ENCODE peak calls at places on chromosomes 5 and 9, in eight cellular contexts. A is GM23338; O is vagina; F is breast epithelium; S is fibroblast of lung; T is DND-41; G is CD8-positive, alpha-beta memory T cell; D is Peyer's patch. R is an unnamed sample. For H3K36me3 and H3K4me1, the result is how much of the 10 kb centered on the place peaks cover.

GRCh38 chr5:151254533-151254932 is 1.5 kb downstream of the GM2A start:
- DNase-seq in A (no peak), O (no peak), F (no peak), S (no peak), T (no peak), G (no peak), D (no peak), R (no peak)

GRCh38 chr5:110224050-110224449 is 502.4 kb downstream of the TMEM232 start:
- DNase-seq in A (no peak), O (no peak), F (no peak), S (no peak), T (no peak), G (no peak), D (no peak), R (no peak)

GRCh38 chr5:142618125-142618524 is 67.8 kb downstream of the FGF1 start:
- DNase-seq in A (no peak), O (no peak), F (no peak), S (peak), T (peak), G (no peak), D (no peak), R (no peak)

GRCh38 chr9:6910032-6910431 is 152.3 kb downstream of the KDM4C start:
- DNase-seq in A (peak), O (no peak), F (no peak), S (no peak), T (no peak), G (no peak), D (no peak), R (no peak)

GRCh38 chr9:35669331-35670145 is 4.2 kb upstream of the CA9 start:
- DNase-seq in A (no peak), O (no peak), F (no peak), S (peak), T (no peak), G (no peak), D (no peak), R (no peak)

GRCh38 chr5:953535-954449 is 54.8 kb upstream of the NKD2 start:
- DNase-seq in A (no peak), O (no peak), F (no peak), S (no peak), T (no peak), G (no peak), D (no peak), R (no peak)

GRCh38 chr5:102958481-102959011 is 161.4 kb downstream of the GIN1 start:
- DNase-seq in A (no peak), O (no peak), F (no peak), S (peak), T (no peak), G (no peak), D (no peak), R (no peak)

GRCh38 chr5:137073192-137073591 is 425.9 kb downstream of the SPOCK1 start:
- DNase-seq in A (no peak), O (no peak), F (no peak), S (peak), T (no peak), G (no peak), D (no peak), R (no peak)

GRCh38 chr9:70046274-70047070 is 2.8 kb downstream of the MAMDC2 start:
- DNase-seq in A (no peak), O (peak), F (peak), S (no peak), T (no peak), G (no peak), D (no peak), R (no peak)

GRCh38 chr9:4333231-4333740 is 33.4 kb upstream of the GLIS3 start:
- DNase-seq in A (no peak), O (no peak), F (no peak), S (no peak), T (no peak), G (no peak), D (no peak), R (no peak)

GRCh38 chr9:27528886-27529315 is 713 bp downstream of the MOB3B start:
- DNase-seq in A (peak), O (no peak), F (peak), S (no peak), T (no peak), G (peak), D (peak), R (peak)

GRCh38 chr5:113038136-113038535 is 61.5 kb downstream of the DCP2 start:
- DNase-seq in A (no peak), O (no peak), F (no peak), S (no peak), T (no peak), G (no peak), D (no peak), R (no peak)

DNA sequence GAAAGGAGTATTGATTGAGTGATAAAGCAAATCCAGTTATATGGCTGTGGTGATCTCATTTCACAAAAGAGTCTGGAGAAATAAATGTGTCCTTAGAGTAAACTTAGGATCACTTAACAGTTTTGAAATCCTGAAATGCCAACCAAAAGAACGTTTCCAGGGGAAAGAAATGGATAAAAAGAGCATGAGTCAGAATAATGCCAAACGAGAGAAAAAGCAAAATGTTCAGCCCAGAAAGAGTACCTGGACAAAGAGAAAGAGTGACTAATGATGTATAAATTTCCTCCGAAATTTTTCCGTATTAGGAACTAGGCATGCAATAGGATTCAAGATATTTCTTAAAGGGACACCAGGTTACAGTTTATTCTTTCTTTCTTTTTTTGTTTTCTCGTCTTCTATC is 463.1 kb upstream of the CDH10 start:
- DNase-seq in A (no peak), O (no peak), F (no peak), S (peak), T (no peak), G (no peak), D (no peak), R (no peak)
- H3K27ac ChIP-seq in A (no peak), O (no peak), F (no peak), S (no peak), T (no peak), G (no peak), D (no peak), R (no peak)

DNA sequence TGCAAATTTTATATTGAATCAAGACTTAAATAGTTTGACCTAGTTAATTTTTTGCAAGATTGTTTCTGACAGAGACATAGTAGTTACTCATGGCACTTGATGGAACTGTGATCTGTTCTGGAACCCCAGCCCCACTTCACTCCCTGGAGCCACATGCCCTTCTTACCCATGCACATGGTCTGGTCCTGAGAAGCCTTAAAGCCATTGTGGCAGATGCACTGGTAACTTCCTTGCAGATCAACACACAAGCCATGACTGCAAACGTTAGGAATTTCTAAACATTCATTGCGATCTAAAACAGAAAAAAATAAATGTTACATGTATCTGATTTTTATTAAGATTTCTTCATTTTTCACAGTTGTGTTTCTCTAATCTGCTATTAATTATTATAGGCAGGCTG is 221.2 kb downstream of the SLC12A2 start:
- DNase-seq in A (no peak), O (no peak), F (no peak), S (peak), T (no peak), G (no peak), D (no peak), R (no peak)
- H3K36me3 ChIP-seq in A (under half), O (under half), F (under half), S (under half), T (under half), G (under half), D (under half), R (under half)

GRCh38 chr9:21568484-21568883 is 86.4 kb upstream of the IFNE start:
- DNase-seq in A (no peak), O (no peak), F (no peak), S (no peak), T (no peak), G (no peak), D (no peak), R (no peak)
- H3K4me1 ChIP-seq in A (under half), O (under half), F (under half), S (under half), T (under half), G (under half), D (under half), R (under half)

DNA sequence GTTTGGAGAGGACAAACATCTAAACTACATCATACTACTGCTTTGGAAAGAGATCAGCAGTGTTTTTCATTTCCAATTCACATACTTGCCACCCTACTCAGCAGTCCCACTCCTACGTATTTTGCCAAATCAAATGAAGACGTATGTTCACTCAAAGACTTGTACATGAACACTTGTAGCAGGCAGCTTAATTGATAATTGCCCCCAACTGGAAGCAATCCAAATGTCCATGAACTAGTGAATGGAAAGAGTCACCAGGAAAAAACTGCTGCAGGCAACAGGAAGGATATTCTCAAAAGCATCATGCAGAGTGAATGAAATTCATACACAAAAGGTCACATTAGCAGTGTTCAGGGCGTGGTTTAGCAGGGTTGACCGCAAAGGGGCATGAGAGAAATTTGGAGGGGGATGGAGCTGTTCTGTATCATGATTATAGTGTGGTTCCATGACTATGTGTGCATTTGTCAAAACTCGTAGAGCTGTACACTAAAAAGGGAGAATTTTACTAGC is 38.8 kb downstream of the PAEP start:
- DNase-seq in A (no peak), O (no peak), F (no peak), S (no peak), T (no peak), G (no peak), D (no peak), R (no peak)
- H3K27ac ChIP-seq in A (no peak), O (no peak), F (no peak), S (no peak), T (no peak), G (no peak), D (no peak), R (no peak)

DNA sequence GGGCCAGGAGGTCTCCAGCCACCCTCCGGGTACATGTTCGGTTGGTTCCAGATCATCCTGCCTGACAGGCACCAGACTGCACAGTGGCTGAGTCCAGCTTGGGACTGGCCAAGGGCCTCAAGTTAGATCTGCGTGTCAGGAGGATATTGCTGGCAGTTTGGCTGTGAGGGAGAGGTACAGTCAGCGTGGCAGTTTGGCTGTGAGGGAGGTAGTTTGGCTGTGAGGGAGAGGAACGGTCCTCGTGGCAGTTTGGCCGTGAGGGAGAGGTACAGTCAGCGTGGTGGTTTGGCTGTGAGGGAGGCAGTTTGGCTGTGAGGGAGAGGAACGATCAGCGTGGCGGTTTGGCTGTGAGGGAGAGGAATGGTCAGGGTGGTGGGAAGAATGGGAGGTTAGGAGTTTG is 39.0 kb downstream of the CACNA1B start:
- DNase-seq in A (no peak), O (no peak), F (no peak), S (no peak), T (no peak), G (no peak), D (no peak), R (no peak)
- H3K36me3 ChIP-seq in A (under half), O (under half), F (under half), S (under half), T (under half), G (under half), D (under half), R (under half)

GRCh38 chr5:139636975-139637408 is 11.2 kb upstream of the CXXC5 start:
- DNase-seq in A (no peak), O (no peak), F (no peak), S (peak), T (no peak), G (no peak), D (no peak), R (no peak)

GRCh38 chr5:139638090-139638735 is 9.9 kb upstream of the CXXC5 start:
- DNase-seq in A (peak), O (peak), F (no peak), S (peak), T (peak), G (no peak), D (peak), R (no peak)

GRCh38 chr5:139636207-139636792 is 11.8 kb upstream of the CXXC5 start:
- DNase-seq in A (no peak), O (peak), F (no peak), S (no peak), T (peak), G (peak), D (peak), R (peak)

GRCh38 chr5:139638736-139639618 is 9.2 kb upstream of the CXXC5 start:
- DNase-seq in A (no peak), O (peak), F (no peak), S (no peak), T (peak), G (no peak), D (no peak), R (no peak)

GRCh38 chr5:139637438-139638089 is 10.6 kb upstream of the CXXC5 start:
- DNase-seq in A (peak), O (peak), F (peak), S (peak), T (peak), G (peak), D (peak), R (peak)
- H3K4me1 ChIP-seq in A (half or more), O (half or more), F (under half), S (under half), T (under half), G (under half), D (under half), R (under half)

DNA sequence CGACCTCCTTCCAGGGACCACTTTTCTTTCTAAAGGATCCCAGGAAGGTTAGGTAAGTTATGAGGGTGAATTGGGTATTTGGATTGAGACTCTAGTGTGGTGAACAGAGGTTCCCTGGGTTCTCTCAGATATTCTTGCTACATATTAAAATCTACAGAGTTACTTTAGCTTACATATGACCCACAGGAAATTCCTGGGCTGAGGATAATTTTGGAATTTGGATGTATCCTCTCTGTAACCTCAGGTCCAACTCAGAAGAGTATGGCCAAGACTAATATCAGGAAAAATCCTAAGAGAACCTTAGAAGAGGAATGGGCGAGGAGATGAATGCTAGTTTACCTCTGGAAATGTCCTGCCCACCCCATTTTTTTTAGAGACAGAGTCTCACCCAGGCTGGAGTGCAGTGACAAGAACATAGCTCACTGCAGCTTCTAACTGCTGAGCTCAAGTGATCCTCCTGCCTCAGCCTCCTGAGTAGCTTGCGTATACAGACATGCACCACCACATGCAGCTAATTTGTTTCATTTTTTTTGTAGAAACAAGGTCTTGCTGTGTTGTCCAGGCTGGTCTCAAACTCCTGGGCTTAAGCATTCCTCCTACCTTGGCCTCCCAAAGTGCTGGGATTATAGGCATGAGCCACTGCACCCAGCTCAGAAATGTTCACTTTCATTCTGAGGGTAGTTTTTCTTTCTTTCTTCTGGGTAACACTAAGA is 196.4 kb downstream of the ARHGEF28 start:
- DNase-seq in A (no peak), O (no peak), F (no peak), S (peak), T (no peak), G (no peak), D (no peak), R (no peak)
- H3K27ac ChIP-seq in A (no peak), O (peak), F (peak), S (no peak), T (no peak), G (no peak), D (no peak), R (no peak)

GRCh38 chr5:95520176-95520575 is 34.6 kb downstream of the SKIC3 start:
- DNase-seq in A (no peak), O (no peak), F (no peak), S (no peak), T (no peak), G (no peak), D (no peak), R (no peak)
- H3K36me3 ChIP-seq in A (under half), O (under half), F (under half), S (under half), T (half or more), G (under half), D (half or more), R (half or more)

GRCh38 chr5:34497031-34497808 is 158.9 kb upstream of the RAI14 start:
- DNase-seq in A (no peak), O (peak), F (no peak), S (no peak), T (no peak), G (no peak), D (no peak), R (no peak)
- H3K4me1 ChIP-seq in A (under half), O (half or more), F (under half), S (under half), T (under half), G (under half), D (under half), R (under half)

R was measured in CD4-positive, CD25-positive, alpha-beta regulatory T cell.